ENCODE peak calls at places on chromosomes 6 and 20, in seven cellular contexts. One of them, this sample, is unnamed.

GRCh38 chr6:17869010-17869752 is 118.3 kb downstream of the KIF13A start:
- DNase-seq in endodermal cell: no peak
- DNase-seq in coronary artery: no peak
- DNase-seq in HCT116: no peak
- DNase-seq in PC-3: peak; percentile 90
- DNase-seq in CD8-positive, alpha-beta T cell: no peak
- DNase-seq in psoas muscle: no peak
- DNase-seq in this sample: no peak

GRCh38 chr20:11907621-11908020 is 10.1 kb upstream of the BTBD3 start:
- DNase-seq in HCT116: no peak
- DNase-seq in psoas muscle: no peak
- DNase-seq in PC-3: no peak
- DNase-seq in coronary artery: no peak
- DNase-seq in CD8-positive, alpha-beta T cell: no peak
- DNase-seq in endodermal cell: no peak
- DNase-seq in this sample: no peak

GRCh38 chr6:168469198-168469943 is 28.4 kb downstream of the SMOC2 start:
- DNase-seq in HCT116: no peak
- DNase-seq in coronary artery: no peak
- DNase-seq in psoas muscle: peak; percentile 69
- DNase-seq in CD8-positive, alpha-beta T cell: no peak
- DNase-seq in PC-3: no peak
- DNase-seq in endodermal cell: no peak
- DNase-seq in this sample: peak; percentile 78

GRCh38 chr6:40308533-40309306 is 278.4 kb downstream of the LRFN2 start:
- DNase-seq in coronary artery: no peak
- DNase-seq in psoas muscle: peak; percentile 41
- DNase-seq in CD8-positive, alpha-beta T cell: peak; percentile 6
- DNase-seq in endodermal cell: peak; percentile 97
- DNase-seq in PC-3: peak; percentile 57
- DNase-seq in HCT116: peak; percentile 13
- DNase-seq in this sample: peak; percentile 40

GRCh38 chr6:24394777-24395437 is 7.8 kb upstream of the MRS2 start:
- DNase-seq in CD8-positive, alpha-beta T cell: no peak
- DNase-seq in HCT116: no peak
- DNase-seq in endodermal cell: no peak
- DNase-seq in psoas muscle: no peak
- DNase-seq in PC-3: peak; percentile 74
- DNase-seq in coronary artery: no peak
- DNase-seq in this sample: no peak

GRCh38 chr6:106728296-106728870 is 99.0 kb downstream of the QRSL1 start:
- DNase-seq in coronary artery: no peak
- DNase-seq in endodermal cell: no peak
- DNase-seq in HCT116: no peak
- DNase-seq in PC-3: no peak
- DNase-seq in psoas muscle: no peak
- DNase-seq in CD8-positive, alpha-beta T cell: no peak
- DNase-seq in this sample: no peak

GRCh38 chr6:142846883-142847287 is 98.1 kb downstream of the HIVEP2 start:
- DNase-seq in coronary artery: no peak
- DNase-seq in psoas muscle: peak; percentile 57
- DNase-seq in CD8-positive, alpha-beta T cell: no peak
- DNase-seq in endodermal cell: peak; percentile 52
- DNase-seq in HCT116: no peak
- DNase-seq in PC-3: peak; percentile 74
- DNase-seq in this sample: no peak

GRCh38 chr6:136350914-136351313 is 61.3 kb upstream of the BCLAF1 start:
- DNase-seq in coronary artery: no peak
- DNase-seq in HCT116: no peak
- DNase-seq in PC-3: no peak
- DNase-seq in CD8-positive, alpha-beta T cell: no peak
- DNase-seq in endodermal cell: no peak
- DNase-seq in psoas muscle: no peak
- DNase-seq in this sample: no peak

GRCh38 chr6:72580281-72580940 is 41.5 kb upstream of the KCNQ5 start:
- DNase-seq in coronary artery: no peak
- DNase-seq in PC-3: peak; percentile 68
- DNase-seq in psoas muscle: no peak
- DNase-seq in HCT116: peak; percentile 31
- DNase-seq in endodermal cell: peak; percentile 67
- DNase-seq in CD8-positive, alpha-beta T cell: no peak
- DNase-seq in this sample: no peak

GRCh38 chr20:34705383-34706021 is 1.4 kb downstream of the TP53INP2 start:
- DNase-seq in CD8-positive, alpha-beta T cell: no peak
- DNase-seq in endodermal cell: peak; percentile 62
- DNase-seq in psoas muscle: no peak
- DNase-seq in HCT116: no peak
- DNase-seq in coronary artery: no peak
- DNase-seq in PC-3: peak; percentile 56
- DNase-seq in this sample: peak; percentile 41

GRCh38 chr6:139839506-139840156 is 465.2 kb upstream of the CITED2 start:
- DNase-seq in HCT116: no peak
- DNase-seq in PC-3: no peak
- DNase-seq in psoas muscle: peak; percentile 24
- DNase-seq in endodermal cell: no peak
- DNase-seq in coronary artery: peak; percentile 72
- DNase-seq in CD8-positive, alpha-beta T cell: no peak
- DNase-seq in this sample: no peak

GRCh38 chr6:2363211-2363610 is 117.8 kb upstream of the GMDS start:
- DNase-seq in CD8-positive, alpha-beta T cell: no peak
- DNase-seq in PC-3: no peak
- DNase-seq in coronary artery: no peak
- DNase-seq in endodermal cell: no peak
- DNase-seq in HCT116: no peak
- DNase-seq in psoas muscle: no peak
- DNase-seq in this sample: no peak

GRCh38 chr20:23995905-23996666 is 7.5 kb upstream of the GGTLC1 start:
- DNase-seq in HCT116: peak; percentile 7
- DNase-seq in coronary artery: no peak
- DNase-seq in endodermal cell: peak; percentile 60
- DNase-seq in CD8-positive, alpha-beta T cell: peak; percentile 13
- DNase-seq in psoas muscle: peak; percentile 51
- DNase-seq in PC-3: peak; percentile 60
- DNase-seq in this sample: peak; percentile 44

GRCh38 chr6:72271531-72271930 is 350.3 kb upstream of the KCNQ5 start:
- DNase-seq in HCT116: no peak
- DNase-seq in psoas muscle: no peak
- DNase-seq in endodermal cell: no peak
- DNase-seq in CD8-positive, alpha-beta T cell: no peak
- DNase-seq in PC-3: no peak
- DNase-seq in coronary artery: no peak
- DNase-seq in this sample: no peak

GRCh38 chr6:106520711-106521367 is 108.5 kb downstream of the RTN4IP1 start:
- DNase-seq in coronary artery: no peak
- DNase-seq in psoas muscle: no peak
- DNase-seq in endodermal cell: no peak
- DNase-seq in HCT116: no peak
- DNase-seq in PC-3: no peak
- DNase-seq in CD8-positive, alpha-beta T cell: peak; percentile 58
- DNase-seq in this sample: no peak

GRCh38 chr6:56913276-56914138 is 41.4 kb upstream of the BEND6 start:
- DNase-seq in coronary artery: no peak
- DNase-seq in PC-3: no peak
- DNase-seq in HCT116: no peak
- DNase-seq in psoas muscle: no peak
- DNase-seq in endodermal cell: no peak
- DNase-seq in CD8-positive, alpha-beta T cell: no peak
- DNase-seq in this sample: no peak

GRCh38 chr20:48606841-48607543 is 220.8 kb downstream of the PREX1 start:
- DNase-seq in coronary artery: no peak
- DNase-seq in endodermal cell: no peak
- DNase-seq in psoas muscle: no peak
- DNase-seq in PC-3: no peak
- DNase-seq in HCT116: no peak
- DNase-seq in CD8-positive, alpha-beta T cell: no peak
- DNase-seq in this sample: no peak

GRCh38 chr6:52152692-52153091 is 33.5 kb upstream of the IL17A start:
- DNase-seq in CD8-positive, alpha-beta T cell: no peak
- DNase-seq in HCT116: no peak
- DNase-seq in endodermal cell: peak; percentile 65
- DNase-seq in coronary artery: no peak
- DNase-seq in psoas muscle: no peak
- DNase-seq in PC-3: no peak
- DNase-seq in this sample: no peak

GRCh38 chr6:138107752-138108592 is 753 bp upstream of the PERP start:
- DNase-seq in endodermal cell: peak; percentile 86
- DNase-seq in HCT116: peak; percentile 57
- DNase-seq in psoas muscle: no peak
- DNase-seq in coronary artery: no peak
- DNase-seq in PC-3: peak; percentile 25
- DNase-seq in CD8-positive, alpha-beta T cell: no peak
- DNase-seq in this sample: no peak

GRCh38 chr6:47519279-47519678 is 41.7 kb downstream of the CD2AP start:
- DNase-seq in HCT116: no peak
- DNase-seq in PC-3: no peak
- DNase-seq in psoas muscle: no peak
- DNase-seq in endodermal cell: no peak
- DNase-seq in coronary artery: no peak
- DNase-seq in CD8-positive, alpha-beta T cell: no peak
- DNase-seq in this sample: no peak

GRCh38 chr20:43843096-43843964 is 71.3 kb upstream of the TOX2 start:
- DNase-seq in CD8-positive, alpha-beta T cell: no peak
- DNase-seq in HCT116: no peak
- DNase-seq in endodermal cell: no peak
- DNase-seq in psoas muscle: no peak
- DNase-seq in PC-3: peak; percentile 96
- DNase-seq in coronary artery: no peak
- DNase-seq in this sample: no peak

GRCh38 chr20:62387993-62388635 is 1.2 kb downstream of the RPS21 start:
- DNase-seq in CD8-positive, alpha-beta T cell: no peak
- DNase-seq in psoas muscle: no peak
- DNase-seq in HCT116: no peak
- DNase-seq in coronary artery: no peak
- DNase-seq in endodermal cell: no peak
- DNase-seq in PC-3: no peak
- DNase-seq in this sample: no peak
- TF ChIP-seq CTCF in CD8-positive, alpha-beta T cell: no peak
- TF ChIP-seq CTCF in psoas muscle: no peak
- TF ChIP-seq CTCF in HCT116: no peak
- TF ChIP-seq CTCF in coronary artery: no peak
- TF ChIP-seq CTCF in endodermal cell: no peak
- TF ChIP-seq CTCF in PC-3: no peak
- TF ChIP-seq CTCF in this sample: no peak

GRCh38 chr6:113969888-113970807 is 800 bp downstream of the HDAC2 start:
- DNase-seq in CD8-positive, alpha-beta T cell: peak; percentile 3
- DNase-seq in PC-3: peak; percentile 14
- DNase-seq in HCT116: no peak
- DNase-seq in endodermal cell: peak; percentile 83
- DNase-seq in coronary artery: peak; percentile 78
- DNase-seq in psoas muscle: peak; percentile 50
- DNase-seq in this sample: peak; percentile 60

GRCh38 chr6:113970808-113971676 is at the start of gene HDAC2:
- DNase-seq in CD8-positive, alpha-beta T cell: peak; percentile 61
- DNase-seq in coronary artery: peak; percentile 85
- DNase-seq in HCT116: peak; percentile 79
- DNase-seq in endodermal cell: peak; percentile 92
- DNase-seq in psoas muscle: peak; percentile 90
- DNase-seq in PC-3: peak; percentile 68
- DNase-seq in this sample: peak; percentile 89

GRCh38 chr6:113968472-113968871 is 2.5 kb downstream of the HDAC2 start:
- DNase-seq in psoas muscle: no peak
- DNase-seq in PC-3: no peak
- DNase-seq in HCT116: no peak
- DNase-seq in CD8-positive, alpha-beta T cell: no peak
- DNase-seq in endodermal cell: no peak
- DNase-seq in coronary artery: no peak
- DNase-seq in this sample: no peak

GRCh38 chr6:113967777-113968176 is 3.2 kb downstream of the HDAC2 start:
- DNase-seq in HCT116: no peak
- DNase-seq in CD8-positive, alpha-beta T cell: no peak
- DNase-seq in endodermal cell: no peak
- DNase-seq in psoas muscle: no peak
- DNase-seq in PC-3: no peak
- DNase-seq in coronary artery: no peak
- DNase-seq in this sample: no peak

DNA sequence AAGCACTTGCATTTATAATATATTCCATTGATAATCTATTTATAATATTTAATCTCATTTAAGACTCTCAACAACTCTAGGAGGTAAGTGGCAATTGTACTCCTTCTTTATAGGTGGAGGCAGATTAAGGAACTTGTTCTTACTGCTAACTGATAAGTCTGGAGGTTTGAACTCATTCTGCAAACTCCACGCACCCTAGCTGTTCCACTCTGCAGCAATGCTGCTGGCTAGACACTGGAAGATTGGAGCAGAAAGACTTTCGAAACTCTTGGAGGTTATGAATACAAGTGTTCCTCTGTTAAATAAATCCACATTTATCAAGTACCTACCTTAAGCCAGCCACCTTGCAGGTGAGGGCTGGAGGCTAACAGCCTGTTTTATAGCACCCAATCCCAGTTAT is 838 bp upstream of the HDAC2 start:
- DNase-seq in coronary artery: no peak
- DNase-seq in endodermal cell: no peak
- DNase-seq in HCT116: no peak
- DNase-seq in CD8-positive, alpha-beta T cell: no peak
- DNase-seq in psoas muscle: no peak
- DNase-seq in PC-3: no peak
- DNase-seq in this sample: no peak
- H3K27ac ChIP-seq in coronary artery: peak overlapping the region; percentile 79
- H3K27ac ChIP-seq in endodermal cell: no peak overlapping the region
- H3K27ac ChIP-seq in HCT116: peak overlapping the region; percentile 90
- H3K27ac ChIP-seq in CD8-positive, alpha-beta T cell: no peak overlapping the region
- H3K27ac ChIP-seq in psoas muscle: peak overlapping the region; percentile 93
- H3K27ac ChIP-seq in PC-3: no peak overlapping the region
- H3K27ac ChIP-seq in this sample: peak overlapping the region; percentile 96

GRCh38 chr6:90066715-90067114 is 172.4 kb downstream of the GJA10 start:
- DNase-seq in CD8-positive, alpha-beta T cell: no peak
- DNase-seq in PC-3: no peak
- DNase-seq in psoas muscle: no peak
- DNase-seq in coronary artery: no peak
- DNase-seq in endodermal cell: no peak
- DNase-seq in HCT116: no peak
- DNase-seq in this sample: no peak

GRCh38 chr6:90065173-90065572 is 170.9 kb downstream of the GJA10 start:
- DNase-seq in HCT116: no peak
- DNase-seq in PC-3: peak; percentile 4
- DNase-seq in psoas muscle: no peak
- DNase-seq in coronary artery: no peak
- DNase-seq in CD8-positive, alpha-beta T cell: no peak
- DNase-seq in endodermal cell: no peak
- DNase-seq in this sample: no peak

GRCh38 chr6:90062051-90062450 is 167.8 kb downstream of the GJA10 start:
- DNase-seq in coronary artery: no peak
- DNase-seq in HCT116: no peak
- DNase-seq in endodermal cell: no peak
- DNase-seq in CD8-positive, alpha-beta T cell: no peak
- DNase-seq in psoas muscle: no peak
- DNase-seq in PC-3: no peak
- DNase-seq in this sample: no peak

GRCh38 chr6:90068264-90068663 is 174.0 kb downstream of the GJA10 start:
- DNase-seq in coronary artery: no peak
- DNase-seq in HCT116: peak; percentile 53
- DNase-seq in endodermal cell: no peak
- DNase-seq in PC-3: peak; percentile 6
- DNase-seq in psoas muscle: peak; percentile 16
- DNase-seq in CD8-positive, alpha-beta T cell: no peak
- DNase-seq in this sample: no peak

GRCh38 chr6:90062667-90063066 is 168.4 kb downstream of the GJA10 start:
- DNase-seq in PC-3: no peak
- DNase-seq in HCT116: no peak
- DNase-seq in endodermal cell: no peak
- DNase-seq in CD8-positive, alpha-beta T cell: no peak
- DNase-seq in coronary artery: no peak
- DNase-seq in psoas muscle: no peak
- DNase-seq in this sample: no peak
- TF ChIP-seq CTCF in PC-3: no peak
- TF ChIP-seq CTCF in HCT116: no peak
- TF ChIP-seq CTCF in endodermal cell: no peak
- TF ChIP-seq CTCF in CD8-positive, alpha-beta T cell: no peak
- TF ChIP-seq CTCF in coronary artery: no peak
- TF ChIP-seq CTCF in psoas muscle: no peak
- TF ChIP-seq CTCF in this sample: no peak

GRCh38 chr20:62697468-62697912 is 11.1 kb upstream of the NTSR1 start:
- DNase-seq in CD8-positive, alpha-beta T cell: no peak
- DNase-seq in HCT116: no peak
- DNase-seq in psoas muscle: no peak
- DNase-seq in coronary artery: no peak
- DNase-seq in endodermal cell: no peak
- DNase-seq in PC-3: no peak
- DNase-seq in this sample: no peak
- H3K27ac ChIP-seq in CD8-positive, alpha-beta T cell: no peak overlapping the region
- H3K27ac ChIP-seq in HCT116: no peak overlapping the region
- H3K27ac ChIP-seq in psoas muscle: no peak overlapping the region
- H3K27ac ChIP-seq in coronary artery: no peak overlapping the region
- H3K27ac ChIP-seq in endodermal cell: no peak overlapping the region
- H3K27ac ChIP-seq in PC-3: no peak overlapping the region
- H3K27ac ChIP-seq in this sample: no peak overlapping the region

This sample was measured in left ventricle myocardium inferior.